ENCODE peak calls at places on chromosome 19, in four cellular contexts. A is CD8-positive, alpha-beta T cell; Z is brain microvascular endothelial cell; P is WTC11. M is an unnamed sample.

GRCh38 chr19:43936219-43936618 is 1.1 kb upstream of the ZNF45 start:
- DNase-seq in A (no peak), Z (no peak), P (no peak), M (no peak)

GRCh38 chr19:6925801-6926751 is 38.7 kb downstream of the ADGRE1 start:
- DNase-seq in A (no peak), Z (no peak), P (no peak), M (no peak)

GRCh38 chr19:49857061-49857833 is 6.3 kb downstream of the PTOV1 start:
- DNase-seq in A (no peak), Z (no peak), P (no peak), M (no peak)

GRCh38 chr19:7971553-7972520 is 28.4 kb upstream of the TIMM44 start:
- DNase-seq in A (no peak), Z (no peak), P (no peak), M (no peak)

GRCh38 chr19:39506944-39507714 is 7.8 kb upstream of the SELENOV start:
- DNase-seq in A (peak), Z (peak), P (peak), M (no peak)

GRCh38 chr19:409006-409514 is at the start of gene C2CD4C:
- DNase-seq in A (no peak), Z (no peak), P (no peak), M (peak)

GRCh38 chr19:10292206-10292788 is 2.5 kb downstream of the ICAM5 start:
- DNase-seq in A (peak), Z (no peak), P (peak), M (no peak)

GRCh38 chr19:17289489-17289888 is 7.8 kb downstream of the ANKLE1 start:
- DNase-seq in A (no peak), Z (peak), P (peak), M (no peak)

GRCh38 chr19:18438331-18439024 is 545 bp upstream of the ISYNA1 start:
- DNase-seq in A (no peak), Z (peak), P (peak), M (no peak)

GRCh38 chr19:5186293-5187050 is 154.1 kb downstream of the PTPRS start:
- DNase-seq in A (no peak), Z (peak), P (no peak), M (no peak)

GRCh38 chr19:48518207-48518606 is 6.6 kb upstream of the LMTK3 start:
- DNase-seq in A (no peak), Z (no peak), P (no peak), M (no peak)

GRCh38 chr19:3338541-3339181 is 27.7 kb upstream of the NFIC start:
- DNase-seq in A (peak), Z (no peak), P (no peak), M (peak)

GRCh38 chr19:5447700-5448311 is 7.4 kb upstream of the ZNRF4 start:
- DNase-seq in A (no peak), Z (no peak), P (no peak), M (no peak)

GRCh38 chr19:35220315-35220921 is 8.1 kb downstream of the FAM187B start:
- DNase-seq in A (no peak), Z (no peak), P (no peak), M (no peak)

GRCh38 chr19:43525836-43526771 is 897 bp downstream of the ETHE1 start:
- DNase-seq in A (no peak), Z (no peak), P (peak), M (no peak)

GRCh38 chr19:41263850-41264580 is at the start of gene HNRNPUL1:
- DNase-seq in A (peak), Z (peak), P (peak), M (peak)
- TF ChIP-seq CTCF in A (no peak), Z (peak), P (no peak), M (peak)

DNA sequence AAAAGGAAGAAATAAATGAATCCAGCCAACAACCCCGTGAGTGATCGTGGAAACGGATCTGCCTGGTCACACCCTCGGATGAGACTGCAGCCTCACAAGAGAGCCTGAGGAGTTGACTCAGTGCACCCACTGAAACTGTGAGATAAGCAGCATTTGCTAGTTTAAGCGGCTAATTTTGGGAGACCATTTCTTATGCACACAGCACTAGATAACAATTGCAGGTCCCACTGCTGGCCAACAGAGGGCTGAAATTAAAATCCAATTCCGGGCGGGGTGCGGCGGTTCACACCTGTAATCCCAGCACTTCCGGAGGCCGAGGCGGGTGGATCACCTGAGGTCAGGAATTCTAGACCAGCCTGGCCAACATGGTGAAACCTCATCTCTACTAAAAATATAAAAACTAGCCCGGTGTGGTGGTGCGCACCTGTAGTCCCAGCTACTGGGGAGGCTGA is 3.6 kb downstream of the UQCR11 start:
- DNase-seq in A (no peak), Z (no peak), P (no peak), M (no peak)
- TF ChIP-seq CTCF in A (no peak), Z (peak), P (no peak), M (peak)

GRCh38 chr19:54029930-54030490 is 33.7 kb downstream of the VSTM1 start:
- DNase-seq in A (peak), Z (peak), P (peak), M (peak)
- TF ChIP-seq CTCF in A (peak), Z (peak), P (peak), M (peak)

DNA sequence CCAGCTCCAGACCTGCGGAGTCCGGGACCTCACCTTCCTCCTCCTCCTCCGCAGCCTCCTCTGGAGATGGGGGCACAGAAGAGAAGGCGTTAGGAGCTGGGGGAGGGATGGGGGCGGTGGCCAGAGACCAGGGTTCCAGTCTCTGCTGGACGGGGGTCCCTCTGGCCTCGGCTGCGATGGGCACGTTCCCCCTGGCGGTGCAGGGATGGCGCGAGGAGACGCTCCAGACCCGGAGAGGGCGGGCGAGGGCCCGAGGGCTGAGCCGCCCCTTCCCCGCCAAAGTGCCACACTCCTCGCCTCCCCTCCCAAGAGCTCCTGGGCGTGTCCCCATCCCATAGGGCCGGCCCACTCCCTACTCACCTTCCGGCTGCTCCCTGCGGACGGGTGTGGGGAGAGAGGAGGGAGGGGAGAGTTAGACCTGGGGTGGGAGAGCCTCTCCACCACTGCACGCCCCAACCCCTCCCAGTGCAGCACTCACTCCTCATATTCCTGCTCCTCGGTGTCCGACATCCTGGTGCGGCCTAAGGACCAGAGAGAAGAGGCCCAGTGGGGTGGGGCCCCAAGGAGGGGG is 2.3 kb downstream of the TNNT1 start:
- DNase-seq in A (no peak), Z (no peak), P (peak), M (no peak)
- TF ChIP-seq CTCF in A (no peak), Z (no peak), P (no peak), M (no peak)

GRCh38 chr19:13953021-13953531 is 767 bp downstream of the DCAF15 start:
- DNase-seq in A (no peak), Z (no peak), P (peak), M (no peak)
- TF ChIP-seq CTCF in A (no peak), Z (peak), P (no peak), M (no peak)

GRCh38 chr19:46016426-46017094 is 6.3 kb downstream of the PGLYRP1 start:
- DNase-seq in A (peak), Z (peak), P (peak), M (peak)
- TF ChIP-seq CTCF in A (peak), Z (peak), P (peak), M (peak)